ENCODE peak calls at places on chromosome X, in ten cellular contexts. L is PC-3, M is neural progenitor cell, I is fibroblast of lung, D is GM23248, X is osteoblast, P is MM.1S, K is GM23338, S is K562, T is IMR-90. J is an unnamed sample. For H3K36me3, the result is how much of the 10 kb centered on the place peaks cover.

GRCh38 chrX:69424161-69424560 is 80.0 kb upstream of the NALF2 start:
- DNase-seq in X (peak), M (peak), D (peak), K (peak), L (peak), P (no peak), S (peak), I (no peak), T (peak), J (peak)

GRCh38 chrX:129931411-129932136 is 25.6 kb downstream of the UTP14A start:
- DNase-seq in D (peak), L (peak), P (peak), I (peak), M (peak), K (peak), S (peak), T (peak), X (peak), J (peak)

GRCh38 chrX:39652336-39652735 is 445.4 kb downstream of the BCOR start:
- DNase-seq in X (no peak), K (peak), T (peak), L (peak), S (peak), D (peak), I (no peak), P (peak), M (peak), J (peak)

GRCh38 chrX:40578039-40578438 is 2.7 kb upstream of the ATP6AP2 start:
- DNase-seq in T (no peak), I (no peak), X (no peak), P (no peak), L (no peak), M (no peak), D (no peak), S (no peak), K (no peak), J (no peak)

GRCh38 chrX:129649268-129650182 is 5.2 kb downstream of the APLN start:
- DNase-seq in D (peak), S (no peak), I (peak), P (no peak), X (peak), K (no peak), L (peak), M (no peak), T (peak), J (no peak)

GRCh38 chrX:71919436-71919835 is 8.8 kb downstream of the NHSL2 start:
- DNase-seq in P (no peak), L (no peak), X (no peak), K (no peak), I (peak), M (no peak), S (no peak), T (peak), D (peak), J (no peak)

GRCh38 chrX:3346436-3347329 is at the start of gene MXRA5:
- DNase-seq in P (no peak), S (no peak), T (peak), I (peak), M (peak), L (no peak), K (peak), X (no peak), D (peak), J (no peak)

GRCh38 chrX:104013158-104013557 is 350 bp downstream of the H2BW1 start:
- DNase-seq in D (no peak), P (no peak), L (no peak), X (no peak), T (no peak), S (no peak), I (no peak), M (no peak), K (no peak), J (no peak)

GRCh38 chrX:37746268-37746931 is 33.5 kb upstream of the CYBB start:
- DNase-seq in S (no peak), M (no peak), X (no peak), L (peak), D (no peak), I (peak), P (peak), T (no peak), K (no peak), J (no peak)

GRCh38 chrX:113644426-113644825 is 803.8 kb upstream of the AMOT start:
- DNase-seq in P (no peak), K (no peak), L (peak), D (peak), X (peak), M (no peak), I (peak), S (no peak), T (no peak), J (no peak)

GRCh38 chrX:53716328-53717088 is 30.0 kb upstream of the HUWE1 start:
- DNase-seq in P (peak), X (no peak), L (peak), T (peak), M (no peak), D (no peak), K (no peak), I (peak), S (no peak), J (no peak)

GRCh38 chrX:110173192-110174175 is 144.4 kb downstream of the AMMECR1 start:
- DNase-seq in T (peak), X (peak), P (no peak), K (no peak), S (no peak), I (peak), D (peak), L (peak), M (no peak), J (no peak)

GRCh38 chrX:139203681-139204575 is 326.6 kb upstream of the F9 start:
- DNase-seq in K (peak), S (peak), I (peak), D (peak), X (no peak), L (peak), M (peak), T (no peak), P (peak), J (no peak)

GRCh38 chrX:129553619-129554288 is 13.7 kb downstream of the OCRL start:
- DNase-seq in T (no peak), L (no peak), M (no peak), S (no peak), X (no peak), K (no peak), I (no peak), D (no peak), P (peak), J (peak)

GRCh38 chrX:81232218-81232617 is 30.3 kb downstream of the SH3BGRL start:
- DNase-seq in I (no peak), K (no peak), P (no peak), X (no peak), S (no peak), D (no peak), L (no peak), T (no peak), M (no peak), J (no peak)

GRCh38 chrX:28177202-28177601 is 196.0 kb upstream of the DCAF8L1 start:
- DNase-seq in I (no peak), T (no peak), P (no peak), K (peak), L (peak), S (no peak), X (peak), D (no peak), M (peak), J (peak)

GRCh38 chrX:37315511-37316248 is 33.5 kb upstream of the PRRG1 start:
- DNase-seq in X (no peak), S (no peak), K (no peak), M (no peak), I (no peak), D (no peak), L (no peak), P (no peak), T (no peak), J (no peak)

GRCh38 chrX:46759645-46759974 is 692 bp upstream of the SLC9A7 start:
- DNase-seq in D (peak), I (peak), K (peak), P (no peak), S (no peak), M (peak), X (no peak), T (peak), L (peak), J (no peak)

GRCh38 chrX:84155938-84156337 is 32.1 kb downstream of the RPS6KA6 start:
- DNase-seq in T (peak), M (no peak), S (no peak), L (peak), K (no peak), X (no peak), P (no peak), I (peak), D (peak), J (no peak)

GRCh38 chrX:127207326-127207725 is 387.8 kb downstream of the PRR32 start:
- DNase-seq in M (peak), S (no peak), K (no peak), L (no peak), T (no peak), D (no peak), P (no peak), X (no peak), I (no peak), J (no peak)

GRCh38 chrX:105765691-105766090 is 56.6 kb upstream of the NRK start:
- DNase-seq in P (no peak), D (no peak), I (no peak), X (no peak), L (peak), S (no peak), T (no peak), K (peak), M (no peak), J (no peak)

GRCh38 chrX:1554469-1555210 is 17.7 kb upstream of the P2RY8 start:
- DNase-seq in K (no peak), S (no peak), X (no peak), M (no peak), I (no peak), D (no peak), T (no peak), P (no peak), L (no peak), J (no peak)

GRCh38 chrX:71650333-71650969 is 16.9 kb upstream of the LOC101059915 start:
- DNase-seq in I (no peak), S (no peak), D (no peak), L (peak), P (peak), T (no peak), M (no peak), X (no peak), K (no peak), J (peak)

GRCh38 chrX:1341531-1342179 is 5.1 kb downstream of the IL3RA start:
- DNase-seq in X (no peak), L (no peak), T (no peak), I (no peak), M (no peak), K (no peak), P (no peak), S (no peak), D (no peak), J (no peak)

GRCh38 chrX:13876652-13877051 is 59.8 kb upstream of the GPM6B start:
- DNase-seq in S (no peak), L (peak), T (peak), D (peak), X (peak), P (no peak), I (peak), K (no peak), M (no peak), J (peak)

GRCh38 chrX:115988825-115989224 is 181.7 kb upstream of the AGTR2 start:
- DNase-seq in M (no peak), X (no peak), S (no peak), D (peak), I (no peak), K (peak), T (no peak), L (peak), P (no peak), J (peak)

GRCh38 chrX:40012800-40013682 is 84.7 kb downstream of the BCOR start:
- DNase-seq in I (peak), D (peak), T (peak), M (peak), L (peak), S (peak), X (peak), K (peak), P (peak), J (no peak)

GRCh38 chrX:74521961-74522833 is 92.2 kb downstream of the RLIM start:
- DNase-seq in K (no peak), T (peak), D (peak), M (no peak), P (no peak), I (peak), S (no peak), X (no peak), L (no peak), J (no peak)

GRCh38 chrX:39665830-39666518 is 431.8 kb downstream of the BCOR start:
- DNase-seq in I (peak), T (peak), K (no peak), X (no peak), L (peak), D (peak), S (no peak), M (no peak), P (no peak), J (no peak)

GRCh38 chrX:48957827-48958634 is 624 bp upstream of the OTUD5 start:
- DNase-seq in D (peak), X (peak), T (peak), L (peak), S (peak), K (peak), P (peak), M (peak), I (peak), J (peak)

GRCh38 chrX:39477438-39478120 is 620.2 kb downstream of the BCOR start:
- DNase-seq in M (peak), L (peak), D (no peak), S (peak), T (no peak), I (peak), X (no peak), P (no peak), K (peak), J (peak)

GRCh38 chrX:85026170-85026569 is 22.5 kb downstream of the APOOL start:
- DNase-seq in L (no peak), X (no peak), S (no peak), P (no peak), M (no peak), I (no peak), T (no peak), K (peak), D (no peak), J (no peak)

GRCh38 chrX:133638285-133638684 is 223.0 kb upstream of the GPC4 start:
- DNase-seq in L (peak), K (no peak), I (peak), M (no peak), D (no peak), X (peak), T (no peak), S (no peak), P (no peak), J (no peak)

GRCh38 chrX:129360175-129360574 is 163.1 kb downstream of the SMARCA1 start:
- DNase-seq in T (peak), P (peak), I (peak), K (peak), L (peak), M (peak), D (peak), S (peak), X (no peak), J (peak)

GRCh38 chrX:80721186-80721585 is 88.5 kb downstream of the BRWD3 start:
- DNase-seq in T (no peak), S (no peak), D (no peak), X (no peak), I (no peak), L (no peak), K (no peak), M (no peak), P (no peak), J (no peak)

GRCh38 chrX:131854586-131854985 is 168.5 kb upstream of the STK26 start:
- DNase-seq in K (peak), P (no peak), T (no peak), M (no peak), X (no peak), I (no peak), D (peak), L (peak), S (no peak), J (no peak)

GRCh38 chrX:320126-320783 is 1.7 kb upstream of the GTPBP6 start:
- DNase-seq in P (no peak), T (peak), K (peak), L (peak), S (no peak), D (peak), M (peak), I (peak), X (no peak), J (no peak)

GRCh38 chrX:149497054-149497453 is 8.1 kb downstream of the IDS start:
- DNase-seq in K (no peak), L (no peak), X (no peak), P (no peak), I (no peak), D (no peak), M (no peak), S (no peak), T (no peak), J (no peak)
- H3K36me3 ChIP-seq in K (under half), L (half or more), X (half or more), P (under half), I (under half), D (under half), M (under half), S (under half), T (under half), J (under half)

DNA sequence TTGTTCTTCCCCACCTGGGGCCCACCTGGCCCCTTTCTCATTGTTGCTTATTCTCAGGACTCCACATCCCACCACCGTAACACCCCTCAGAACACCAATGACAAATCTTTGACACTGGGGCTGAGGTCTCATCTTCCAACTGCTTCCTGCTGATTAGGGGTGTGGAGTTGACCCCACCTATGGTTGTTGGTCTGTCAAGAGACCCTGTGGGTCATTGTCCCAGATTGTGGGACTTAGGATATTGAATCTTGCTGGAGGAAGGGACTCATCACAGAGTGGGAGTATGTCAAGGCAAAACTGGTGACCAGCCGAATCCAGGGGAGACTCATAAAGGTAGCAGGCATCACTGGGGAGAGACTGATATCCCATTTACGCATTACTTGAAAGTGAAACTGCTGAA is 140.2 kb upstream of the PLAC1 start:
- DNase-seq in X (no peak), S (no peak), I (no peak), K (no peak), L (no peak), T (no peak), M (no peak), D (no peak), P (no peak), J (no peak)
- H2AFZ ChIP-seq in X (no peak), S (peak), I (no peak), K (no peak), L (no peak), T (no peak), M (no peak), D (no peak), P (no peak), J (no peak)

GRCh38 chrX:64427787-64428186 is 32.5 kb upstream of the MTMR8 start:
- DNase-seq in D (no peak), P (no peak), L (no peak), X (no peak), S (no peak), I (no peak), K (no peak), M (peak), T (no peak), J (no peak)

GRCh38 chrX:64428371-64428770 is 33.1 kb upstream of the MTMR8 start:
- DNase-seq in X (no peak), L (no peak), M (no peak), I (no peak), T (no peak), S (no peak), P (no peak), D (no peak), K (peak), J (no peak)

DNA sequence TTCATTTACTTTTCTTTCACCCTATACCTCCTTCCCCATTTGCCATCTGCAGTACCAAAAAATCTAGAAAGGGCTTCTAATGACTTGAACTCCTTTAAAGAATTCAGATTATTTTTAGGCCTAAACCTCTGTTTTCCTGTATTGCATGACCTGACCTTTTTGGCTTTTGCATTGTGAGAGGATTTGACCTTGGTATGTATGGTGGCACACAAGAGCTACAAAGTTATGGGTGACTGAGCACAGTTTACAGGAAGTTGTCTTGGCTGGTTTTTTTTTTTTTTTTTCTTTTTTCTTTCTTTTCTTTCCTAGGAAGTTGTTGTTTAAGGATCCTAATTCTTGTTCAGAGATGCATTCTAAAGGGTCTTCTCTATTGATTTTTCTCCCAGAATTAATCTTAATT is 32.0 kb upstream of the MTMR8 start:
- DNase-seq in M (no peak), K (no peak), X (no peak), D (no peak), P (no peak), T (no peak), I (no peak), L (no peak), S (no peak), J (no peak)
- H3K36me3 ChIP-seq in M (under half), K (under half), X (under half), D (under half), P (under half), T (under half), I (under half), L (under half), S (under half), J (under half)

GRCh38 chrX:20124964-20125363 is 8.3 kb upstream of the MAP7D2 start:
- DNase-seq in I (no peak), K (no peak), S (no peak), L (no peak), M (no peak), T (no peak), D (no peak), X (no peak), P (no peak), J (no peak)
- H2AFZ ChIP-seq in I (no peak), K (no peak), S (no peak), L (no peak), M (no peak), T (no peak), D (no peak), X (no peak), P (no peak), J (no peak)

DNA sequence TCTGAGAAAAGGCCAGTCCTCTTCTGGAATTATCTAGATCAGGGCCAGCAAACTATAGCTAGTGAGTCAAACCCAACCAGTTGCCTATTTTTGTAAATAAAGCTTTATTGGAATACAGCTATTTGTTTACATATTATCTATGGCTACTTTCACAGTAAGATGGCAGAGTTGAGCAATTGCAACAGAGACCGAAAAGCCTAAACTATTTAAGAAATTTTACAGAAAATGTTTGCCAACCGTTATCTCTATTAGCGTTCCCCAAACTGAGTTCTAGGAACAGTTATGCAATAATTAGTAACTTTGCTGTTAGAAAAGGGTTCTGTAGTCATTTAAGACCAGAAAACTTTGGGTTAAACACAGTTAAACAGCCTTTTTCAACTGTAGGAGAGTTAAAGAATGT is 10.5 kb downstream of the TEX13B start:
- DNase-seq in I (no peak), S (no peak), K (no peak), X (no peak), L (no peak), D (no peak), T (no peak), P (no peak), M (no peak), J (no peak)
- H3K36me3 ChIP-seq in I (under half), S (under half), K (under half), X (under half), L (under half), D (under half), T (under half), P (under half), M (under half), J (under half)

DNA sequence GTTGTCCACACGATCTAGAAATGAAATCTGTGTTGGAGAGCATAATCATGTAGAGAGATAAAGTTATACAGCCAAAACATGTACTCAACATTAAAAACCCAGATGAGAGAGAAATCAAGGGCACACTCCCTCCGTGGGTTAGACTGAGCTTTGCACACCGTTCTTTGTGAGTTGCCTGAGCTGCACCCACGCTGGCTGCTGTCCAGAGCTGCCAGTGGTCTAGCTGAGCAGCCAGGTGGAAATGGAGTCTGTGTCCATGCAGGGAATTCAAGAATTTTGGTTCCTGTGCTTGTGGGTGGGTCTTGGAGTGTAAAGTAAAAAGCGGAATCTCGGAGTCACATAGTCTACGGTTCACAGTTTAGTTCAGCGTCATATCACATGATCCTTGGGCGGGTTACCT is 84.6 kb downstream of the GPR143 start:
- DNase-seq in T (no peak), P (no peak), I (no peak), K (no peak), X (no peak), D (no peak), S (no peak), M (no peak), L (no peak), J (no peak)
- H2AFZ ChIP-seq in T (no peak), P (no peak), I (no peak), K (no peak), X (no peak), D (no peak), S (no peak), M (no peak), L (no peak), J (no peak)